ENCODE peak calls at places on chromosomes 6 and 20, in four cellular contexts. W is upper lobe of left lung, N is HCT116, C is adrenal gland. Q is an unnamed sample.

GRCh38 chr6:32945106-32945761 is 4.4 kb upstream of the HLA-DMB start:
- DNase-seq in W (no peak), C (no peak), N (no peak), Q (no peak)

GRCh38 chr6:16139541-16139940 is 10.7 kb downstream of the MYLIP start:
- DNase-seq in C (no peak), W (no peak), N (no peak), Q (no peak)

GRCh38 chr20:22001886-22002285 is 296.4 kb downstream of the PAX1 start:
- DNase-seq in C (no peak), N (no peak), W (no peak), Q (no peak)

GRCh38 chr6:161434921-161435411 is 161.1 kb upstream of the AGPAT4 start:
- DNase-seq in C (no peak), N (no peak), W (no peak), Q (no peak)

GRCh38 chr6:94478178-94479140 is 1059.1 kb upstream of the EPHA7 start:
- DNase-seq in N (no peak), W (no peak), C (no peak), Q (peak; percentile 61)

GRCh38 chr6:45576648-45577624 is 199.2 kb upstream of the SUPT3H start:
- DNase-seq in W (peak; percentile 12), C (no peak), N (no peak), Q (no peak)

GRCh38 chr20:38617011-38617829 is 15.6 kb downstream of the ARHGAP40 start:
- DNase-seq in W (no peak), C (no peak), N (no peak), Q (no peak)

GRCh38 chr6:84428300-84428907 is 201.0 kb upstream of the CEP162 start:
- DNase-seq in C (peak; percentile 18), N (peak; percentile 44), W (no peak), Q (peak; percentile 55)

GRCh38 chr6:53827485-53827884 is 32.7 kb downstream of the LRRC1 start:
- DNase-seq in C (no peak), N (no peak), W (no peak), Q (no peak)

GRCh38 chr6:138432063-138432356 is 28.0 kb downstream of the HEBP2 start:
- DNase-seq in C (no peak), W (peak; percentile 54), N (no peak), Q (no peak)

GRCh38 chr6:107956586-107957164 is 1.3 kb downstream of the SEC63 start:
- DNase-seq in W (no peak), C (no peak), N (no peak), Q (peak; percentile 32)

GRCh38 chr6:14212632-14213031 is 95.1 kb downstream of the CD83 start:
- DNase-seq in C (no peak), W (no peak), N (no peak), Q (no peak)

GRCh38 chr6:3119040-3119723 is 671 bp downstream of the BPHL start:
- DNase-seq in W (no peak), N (no peak), C (no peak), Q (no peak)

GRCh38 chr20:50285376-50286173 is 94.9 kb downstream of the CEBPB start:
- DNase-seq in C (no peak), W (no peak), N (no peak), Q (peak; percentile 64)

GRCh38 chr20:2349801-2350200 is 30.9 kb upstream of the TGM6 start:
- DNase-seq in C (no peak), W (no peak), N (no peak), Q (no peak)

GRCh38 chr6:126195625-126196236 is 144.2 kb upstream of the CENPW start:
- DNase-seq in N (no peak), W (no peak), C (no peak), Q (no peak)

GRCh38 chr6:11368760-11369159 is 136.3 kb upstream of the NEDD9 start:
- DNase-seq in W (no peak), C (no peak), N (no peak), Q (no peak)

GRCh38 chr6:1700283-1700967 is 90.7 kb downstream of the FOXC1 start:
- DNase-seq in C (no peak), N (no peak), W (peak; percentile 15), Q (no peak)

GRCh38 chr20:50314326-50314725 is 123.7 kb downstream of the CEBPB start:
- DNase-seq in N (no peak), C (no peak), W (no peak), Q (no peak)

GRCh38 chr6:128173290-128173689 is 272.4 kb upstream of the THEMIS start:
- DNase-seq in W (no peak), N (no peak), C (no peak), Q (no peak)

GRCh38 chr6:14932485-14933178 is 313.2 kb upstream of the JARID2 start:
- DNase-seq in N (no peak), C (no peak), W (no peak), Q (no peak)

GRCh38 chr6:5333653-5334052 is 72.3 kb downstream of the FARS2 start:
- DNase-seq in W (no peak), C (no peak), N (no peak), Q (peak; percentile 27)

GRCh38 chr6:169342655-169343054 is 89.0 kb upstream of the THBS2 start:
- DNase-seq in C (no peak), W (no peak), N (no peak), Q (no peak)

GRCh38 chr6:6886160-6886885 is 221.4 kb upstream of the RREB1 start:
- DNase-seq in W (no peak), C (no peak), N (no peak), Q (no peak)

GRCh38 chr6:105077592-105078463 is 102.0 kb downstream of the POPDC3 start:
- DNase-seq in W (no peak), N (peak; percentile 44), C (no peak), Q (peak; percentile 16)

GRCh38 chr6:37503486-37503980 is 3.8 kb upstream of the CCDC167 start:
- DNase-seq in N (no peak), W (no peak), C (no peak), Q (no peak)

GRCh38 chr20:41005361-41005729 is 23.3 kb upstream of the TOP1 start:
- DNase-seq in C (peak; percentile 75), N (peak; percentile 74), W (no peak), Q (peak; percentile 66)

GRCh38 chr6:116426551-116426950 is 34.6 kb upstream of the CALHM6 start:
- DNase-seq in C (no peak), W (no peak), N (no peak), Q (no peak)

GRCh38 chr6:118581489-118581959 is 33.4 kb downstream of the PLN start:
- DNase-seq in N (no peak), W (no peak), C (peak; percentile 50), Q (no peak)

GRCh38 chr6:106334646-106335448 is 9.3 kb upstream of the ATG5 start:
- DNase-seq in N (peak; percentile 61), W (no peak), C (peak; percentile 34), Q (peak; percentile 25)

GRCh38 chr6:44381739-44382138 is 5.8 kb upstream of the CDC5L start:
- DNase-seq in C (peak; percentile 66), W (no peak), N (no peak), Q (no peak)

DNA sequence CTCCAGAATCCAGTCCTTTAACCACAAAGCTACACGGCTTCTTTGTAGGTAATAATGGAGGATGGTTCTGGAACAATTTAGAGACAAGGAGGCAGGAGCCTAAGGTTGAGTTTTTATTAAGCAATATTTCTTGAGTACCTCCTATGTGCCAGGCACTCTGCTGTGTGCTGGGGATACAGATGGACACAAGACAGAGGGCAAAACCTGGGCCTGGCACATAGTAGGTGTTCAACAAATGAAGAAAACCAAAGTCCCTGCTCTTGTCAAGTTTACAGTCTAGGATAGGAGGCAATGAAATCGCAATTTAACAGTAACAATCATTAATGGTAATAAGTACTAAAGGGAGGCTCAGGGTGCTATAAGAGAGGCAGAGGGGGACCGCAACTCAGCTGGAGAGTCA is 17.4 kb downstream of the CCM2L start:
- DNase-seq in C (no peak), W (no peak), N (no peak), Q (no peak)
- H3K27me3 ChIP-seq in C (peaks cover 2% of the 10 kb centered on the region), W (no peaks in the 10 kb centered on the region), N (peaks cover 2% of the 10 kb centered on the region), Q (no peaks in the 10 kb centered on the region)

GRCh38 chr6:52516269-52516668 is 60.6 kb downstream of the TRAM2 start:
- DNase-seq in C (no peak), W (no peak), N (no peak), Q (no peak)

GRCh38 chr6:52519618-52520017 is 57.2 kb downstream of the TRAM2 start:
- DNase-seq in W (no peak), C (no peak), N (no peak), Q (no peak)

GRCh38 chr6:52518279-52518944 is 58.4 kb downstream of the TRAM2 start:
- DNase-seq in W (no peak), N (no peak), C (no peak), Q (no peak)

GRCh38 chr6:52516943-52517342 is 59.9 kb downstream of the TRAM2 start:
- DNase-seq in C (no peak), W (no peak), N (no peak), Q (no peak)

GRCh38 chr6:52517502-52518278 is 59.2 kb downstream of the TRAM2 start:
- DNase-seq in W (no peak), C (peak; percentile 86), N (peak; percentile 80), Q (peak; percentile 88)
- H3K4me1 ChIP-seq in W (peaks cover 24% of the 10 kb centered on the region), C (peaks cover 32% of the 10 kb centered on the region), N (peaks cover 55% of the 10 kb centered on the region), Q (peaks cover 30% of the 10 kb centered on the region)

GRCh38 chr6:57262491-57262890 is 40.4 kb upstream of the RAB23 start:
- DNase-seq in N (no peak), C (no peak), W (no peak), Q (no peak)
- H3K4me3 ChIP-seq in N (no peak overlapping the region), C (no peak overlapping the region), W (no peak overlapping the region), Q (no peak overlapping the region)

GRCh38 chr20:61891916-61892649 is 173.6 kb downstream of the TAF4 start:
- DNase-seq in C (no peak), N (no peak), W (no peak), Q (no peak)
- H3K27me3 ChIP-seq in C (no peaks in the 10 kb centered on the region), N (no peaks in the 10 kb centered on the region), W (no peaks in the 10 kb centered on the region), Q (peaks cover 17% of the 10 kb centered on the region)

DNA sequence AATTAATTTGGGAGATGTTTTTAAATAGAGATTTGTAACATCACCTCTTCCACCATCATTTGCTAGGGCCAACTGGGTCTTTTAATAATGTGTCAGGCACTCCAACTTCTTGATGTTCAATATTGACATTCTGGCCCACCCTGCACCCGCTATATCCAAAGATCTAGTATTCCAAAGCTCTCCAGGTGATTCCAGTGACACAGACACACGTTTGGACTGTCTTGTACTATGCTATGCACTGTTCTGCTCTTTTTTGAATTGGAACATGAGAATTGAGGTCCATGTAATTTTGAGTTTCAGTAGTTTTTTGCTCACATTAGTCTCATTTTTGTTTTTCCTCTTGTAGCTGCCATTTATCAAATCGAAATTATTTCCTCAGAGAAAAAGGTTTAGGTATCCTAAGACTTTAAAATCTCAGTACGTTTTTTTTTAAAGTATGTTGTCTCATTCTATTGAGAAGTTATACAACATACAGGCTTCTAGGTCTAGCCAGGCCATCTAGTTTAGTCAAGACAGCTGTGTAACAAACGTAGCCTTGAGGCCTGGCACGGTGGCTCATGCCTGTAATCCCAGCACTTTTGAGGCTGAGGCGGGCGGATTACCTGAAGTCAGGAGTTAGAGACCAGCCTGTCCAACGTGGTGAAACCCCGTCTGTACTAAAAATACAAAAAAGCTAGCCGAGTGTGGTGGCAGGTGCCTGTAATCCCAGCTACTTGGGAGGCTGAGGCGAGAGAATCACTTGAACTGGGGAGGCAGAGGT is 3.1 kb downstream of the BICRAL start:
- DNase-seq in W (no peak), N (no peak), C (no peak), Q (no peak)
- H3K4me1 ChIP-seq in W (peaks cover 60% of the 10 kb centered on the region), N (peaks cover 9% of the 10 kb centered on the region), C (peaks cover 44% of the 10 kb centered on the region), Q (peaks cover 4% of the 10 kb centered on the region)

GRCh38 chr6:89412071-89413005 is at the start of gene RRAGD:
- DNase-seq in C (peak; percentile 83), W (peak; percentile 95), N (peak; percentile 4), Q (peak; percentile 77)

GRCh38 chr6:89411269-89412070 is 603 bp downstream of the RRAGD start:
- DNase-seq in N (no peak), C (peak; percentile 59), W (peak; percentile 91), Q (peak; percentile 84)

GRCh38 chr6:89411019-89411268 is 1.1 kb downstream of the RRAGD start:
- DNase-seq in C (no peak), W (no peak), N (no peak), Q (no peak)

GRCh38 chr6:89414215-89414614 is 2.1 kb upstream of the RRAGD start:
- DNase-seq in W (no peak), C (no peak), N (no peak), Q (peak; percentile 19)

GRCh38 chr6:89413006-89413400 is 930 bp upstream of the RRAGD start:
- DNase-seq in W (no peak), C (no peak), N (no peak), Q (no peak)
- H3K4me3 ChIP-seq in W (peak overlapping the region; percentile 60), C (no peak overlapping the region), N (peak overlapping the region; percentile 64), Q (peak overlapping the region; percentile 84)

Q was measured in SJCRH30.